ENCODE peak calls at places on chromosomes 6 and 20, in four cellular contexts. N is aorta, P is psoas muscle, S is pancreas. X is an unnamed sample.

GRCh38 chr6:37222992-37223391 is 34.6 kb upstream of the TBC1D22B start:
- DNase-seq in N (no peak), P (no peak), S (no peak), X (no peak)

GRCh38 chr20:47588158-47588557 is 86.5 kb downstream of the NCOA3 start:
- DNase-seq in N (no peak), P (no peak), S (no peak), X (no peak)

GRCh38 chr6:154386848-154387717 is 30.5 kb upstream of the IPCEF1 start:
- DNase-seq in N (no peak), P (no peak), S (no peak), X (no peak)

GRCh38 chr20:51029556-51029955 is 6.6 kb upstream of the KCNG1 start:
- DNase-seq in N (no peak), P (no peak), S (no peak), X (no peak)

GRCh38 chr6:20907486-20908071 is 373.3 kb downstream of the CDKAL1 start:
- DNase-seq in N (no peak), P (peak; percentile 12), S (no peak), X (no peak)

GRCh38 chr20:50296450-50297375 is 106.1 kb downstream of the CEBPB start:
- DNase-seq in N (no peak), P (peak; percentile 15), S (no peak), X (no peak)

GRCh38 chr6:44386364-44386928 is 1.1 kb upstream of the CDC5L start:
- DNase-seq in N (peak; percentile 87), P (peak; percentile 20), S (peak; percentile 53), X (peak; percentile 76)

GRCh38 chr6:57072108-57072507 is 17.9 kb upstream of the ZNF451 start:
- DNase-seq in N (no peak), P (no peak), S (no peak), X (no peak)

GRCh38 chr20:998431-998830 is 3.7 kb downstream of the RSPO4 start:
- DNase-seq in N (peak; percentile 55), P (no peak), S (no peak), X (no peak)

GRCh38 chr6:148967546-148967945 is 220.7 kb downstream of the UST start:
- DNase-seq in N (no peak), P (no peak), S (no peak), X (no peak)

GRCh38 chr6:111096246-111096645 is 8.9 kb downstream of the SLC16A10 start:
- DNase-seq in N (no peak), P (no peak), S (peak; percentile 90), X (peak; percentile 56)

GRCh38 chr6:105045546-105045945 is 88.6 kb downstream of the LIN28B start:
- DNase-seq in N (no peak), P (no peak), S (no peak), X (no peak)
- H3K4me3 ChIP-seq in N (no peak overlapping the region), P (no peak overlapping the region), S (no peak overlapping the region), X (no peak overlapping the region)

GRCh38 chr20:45341579-45341938 is 6.7 kb downstream of the SDC4 start:
- DNase-seq in N (no peak), P (no peak), S (peak; percentile 54), X (no peak)
- H3K4me1 ChIP-seq in N (peaks cover 4% of the 10 kb centered on the region), P (peaks cover 84% of the 10 kb centered on the region), S (peaks cover 71% of the 10 kb centered on the region), X (peaks cover 24% of the 10 kb centered on the region)

DNA sequence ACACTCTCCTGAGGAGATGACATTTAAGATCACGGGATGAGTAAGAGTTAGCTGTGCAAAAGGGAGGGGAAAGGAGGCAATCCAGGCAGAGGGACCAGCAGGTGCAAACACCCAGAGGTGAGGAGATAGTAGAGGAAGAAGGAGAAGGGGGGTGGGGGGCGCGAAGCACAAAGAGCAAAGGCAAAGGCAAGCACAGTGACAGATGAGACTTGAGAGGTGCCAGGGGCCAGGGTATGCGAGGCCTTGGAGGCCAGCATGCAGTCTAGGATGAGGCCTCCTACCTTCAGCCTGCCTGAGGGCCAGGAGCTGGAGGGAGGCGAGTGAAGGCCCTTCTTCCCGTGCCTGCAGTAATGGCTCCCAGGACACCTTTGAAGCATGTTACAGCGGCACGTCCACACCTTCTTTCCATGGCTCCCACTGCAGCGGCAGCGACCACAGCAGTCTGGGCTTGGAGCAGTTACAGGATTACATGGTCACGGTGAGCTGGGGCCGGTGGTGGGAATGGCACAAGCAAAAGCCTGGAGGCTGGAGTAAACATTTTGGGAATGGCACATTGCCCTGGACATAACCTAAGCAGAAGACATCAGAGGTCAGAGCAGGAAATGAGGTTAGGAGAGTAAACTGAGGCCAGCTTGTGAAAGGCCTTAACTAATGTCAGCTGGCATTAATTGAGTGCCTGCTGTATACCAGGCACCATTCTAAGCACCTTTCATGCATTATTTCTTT is 18.6 kb downstream of the CCM2L start:
- DNase-seq in N (no peak), P (no peak), S (no peak), X (no peak)
- H3K27me3 ChIP-seq in N (no peaks in the 10 kb centered on the region), P (no peaks in the 10 kb centered on the region), S (no peaks in the 10 kb centered on the region), X (no peaks in the 10 kb centered on the region)

GRCh38 chr6:116309657-116310056 is 29.9 kb upstream of the TSPYL1 start:
- DNase-seq in N (no peak), P (no peak), S (no peak), X (no peak)

GRCh38 chr6:116314218-116314617 is 34.5 kb upstream of the TSPYL1 start:
- DNase-seq in N (no peak), P (no peak), S (no peak), X (no peak)

GRCh38 chr6:116316772-116317467 is 37.2 kb upstream of the TSPYL1 start:
- DNase-seq in N (peak; percentile 75), P (peak; percentile 48), S (peak; percentile 8), X (no peak)

GRCh38 chr6:116314878-116315277 is 35.1 kb upstream of the TSPYL1 start:
- DNase-seq in N (no peak), P (no peak), S (no peak), X (no peak)

DNA sequence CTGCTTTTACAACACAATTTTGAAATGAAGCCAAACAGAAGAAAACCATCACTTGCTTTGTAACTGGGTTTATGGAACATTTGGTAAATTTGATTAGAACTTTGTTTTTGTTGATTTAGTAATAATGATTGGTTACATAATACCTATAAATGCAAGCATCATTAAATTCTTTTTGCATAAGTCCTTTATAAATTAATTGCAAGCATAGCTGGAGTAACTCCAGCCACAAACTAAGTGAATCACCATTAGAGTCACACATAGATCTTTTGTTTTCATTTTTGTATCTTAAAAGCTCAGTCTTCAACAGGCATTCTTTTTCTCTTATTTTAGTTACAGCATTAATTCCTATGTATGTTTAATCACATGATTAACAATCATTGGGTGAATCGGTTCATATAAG is 33.6 kb upstream of the TSPYL1 start:
- DNase-seq in N (no peak), P (no peak), S (no peak), X (no peak)
- H3K4me3 ChIP-seq in N (no peak overlapping the region), P (no peak overlapping the region), S (no peak overlapping the region), X (no peak overlapping the region)

DNA sequence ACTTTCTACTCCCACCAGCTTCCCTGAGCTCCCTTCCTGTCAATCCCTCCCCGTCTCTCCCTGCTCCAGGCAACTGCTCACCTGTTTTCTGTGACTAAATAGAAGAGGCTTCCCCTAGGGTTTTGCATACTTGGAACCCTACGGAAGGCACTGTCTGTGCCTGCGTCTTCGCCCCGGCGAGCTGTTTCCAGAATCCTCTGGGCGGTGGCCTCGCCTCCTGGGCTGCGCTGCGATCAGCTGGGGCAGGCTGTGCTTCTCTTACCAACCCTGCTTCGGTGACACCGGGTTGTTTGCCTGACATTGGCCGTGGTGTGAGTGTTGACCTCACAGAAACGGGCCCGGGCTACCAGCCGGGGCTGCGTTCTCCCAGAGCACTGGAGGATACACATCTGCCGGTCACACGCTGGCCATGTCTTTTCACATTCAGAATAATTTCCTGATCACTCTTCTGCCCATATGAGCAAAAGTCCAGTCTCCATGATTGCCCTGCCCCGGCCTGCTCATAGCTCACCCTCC is 29.4 kb upstream of the CCR6 start:
- DNase-seq in N (no peak), P (no peak), S (no peak), X (no peak)
- H3K4me1 ChIP-seq in N (no peaks in the 10 kb centered on the region), P (no peaks in the 10 kb centered on the region), S (no peaks in the 10 kb centered on the region), X (no peaks in the 10 kb centered on the region)

DNA sequence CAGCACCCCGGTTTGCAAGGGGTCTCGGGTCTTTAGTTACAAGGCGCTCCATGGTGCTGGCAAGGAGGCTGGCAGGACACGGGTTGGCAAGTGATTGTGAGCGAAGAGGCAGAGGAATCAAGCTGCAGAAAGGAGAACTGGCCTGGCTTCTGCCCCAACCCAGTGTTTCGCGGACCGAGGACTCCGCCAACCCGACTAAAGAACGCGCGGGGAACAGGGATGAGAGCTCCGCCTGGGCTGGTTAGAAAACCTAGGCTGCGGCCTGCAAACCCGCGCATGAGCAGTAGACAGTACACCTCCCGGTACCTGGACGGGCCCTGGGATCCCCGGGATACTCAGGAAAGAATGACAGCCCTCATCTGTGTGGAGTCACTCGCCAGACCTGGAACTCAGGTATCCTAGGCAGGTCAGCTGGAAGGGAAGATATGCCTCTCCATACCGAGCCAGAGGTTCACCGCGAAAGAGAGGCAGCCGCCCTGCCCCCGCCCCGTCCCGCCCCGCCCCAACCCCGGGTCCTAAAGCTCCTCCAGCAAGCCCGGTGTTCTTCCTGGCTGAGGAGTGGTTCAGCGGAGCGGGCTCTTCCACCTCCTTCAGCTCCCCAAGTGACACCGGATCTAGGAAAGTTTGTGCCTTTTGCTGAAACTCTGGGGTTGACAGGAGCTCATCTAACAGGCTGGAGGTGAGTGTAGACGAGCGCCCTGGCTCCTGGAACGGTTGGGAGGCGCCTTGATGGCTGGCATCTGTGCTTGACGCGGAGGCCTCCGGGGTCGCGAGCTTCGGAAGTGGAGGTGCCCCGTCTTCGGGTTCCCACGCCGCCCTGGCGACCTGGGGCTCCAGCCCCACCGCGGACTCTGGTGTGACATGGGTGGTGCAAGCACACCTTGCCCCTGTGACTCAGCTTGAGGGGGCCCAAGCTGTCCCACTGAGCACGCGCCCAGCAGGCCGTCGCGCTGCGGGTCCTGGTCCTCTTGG is 1847.3 kb upstream of the DEFB115 start:
- DNase-seq in N (peak; percentile 73), P (no peak), S (no peak), X (no peak)
- H3K27me3 ChIP-seq in N (no peaks in the 10 kb centered on the region), P (no peaks in the 10 kb centered on the region), S (no peaks in the 10 kb centered on the region), X (no peaks in the 10 kb centered on the region)

GRCh38 chr6:101711518-101711917 is 318.0 kb downstream of the GRIK2 start:
- DNase-seq in N (no peak), P (no peak), S (no peak), X (no peak)

GRCh38 chr6:101716387-101716786 is 322.9 kb downstream of the GRIK2 start:
- DNase-seq in N (no peak), P (no peak), S (no peak), X (no peak)

GRCh38 chr6:101722481-101722880 is 329.0 kb downstream of the GRIK2 start:
- DNase-seq in N (no peak), P (no peak), S (no peak), X (no peak)

GRCh38 chr6:101716810-101717209 is 323.3 kb downstream of the GRIK2 start:
- DNase-seq in N (no peak), P (no peak), S (no peak), X (no peak)
- H3K4me3 ChIP-seq in N (no peak overlapping the region), P (no peak overlapping the region), S (no peak overlapping the region), X (no peak overlapping the region)

GRCh38 chr20:41139227-41140093 is 2.1 kb downstream of the PLCG1 start:
- DNase-seq in N (no peak), P (no peak), S (no peak), X (no peak)
- H3K4me1 ChIP-seq in N (no peaks in the 10 kb centered on the region), P (peaks cover 62% of the 10 kb centered on the region), S (peaks cover 3% of the 10 kb centered on the region), X (peaks cover 39% of the 10 kb centered on the region)

GRCh38 chr6:137759624-137760023 is 107.4 kb upstream of the TNFAIP3 start:
- DNase-seq in N (no peak), P (no peak), S (no peak), X (no peak)

GRCh38 chr6:137762168-137763090 is 104.6 kb upstream of the TNFAIP3 start:
- DNase-seq in N (no peak), P (no peak), S (no peak), X (no peak)

GRCh38 chr6:137763436-137763835 is 103.6 kb upstream of the TNFAIP3 start:
- DNase-seq in N (no peak), P (no peak), S (no peak), X (no peak)

GRCh38 chr6:137761487-137761886 is 105.6 kb upstream of the TNFAIP3 start:
- DNase-seq in N (no peak), P (no peak), S (no peak), X (no peak)

GRCh38 chr6:137761072-137761471 is 106.0 kb upstream of the TNFAIP3 start:
- DNase-seq in N (no peak), P (no peak), S (no peak), X (no peak)
- H3K27me3 ChIP-seq in N (no peaks in the 10 kb centered on the region), P (no peaks in the 10 kb centered on the region), S (no peaks in the 10 kb centered on the region), X (no peaks in the 10 kb centered on the region)